ENCODE peak calls at places on chromosomes 6 and 20, in seven cellular contexts. A is HS-5; Z is activated effector memory CD4-positive, alpha-beta T cell treated with Interleukin-2 at 50 U/mL for 16 hours; K is psoas muscle; R is stromal cell of bone marrow; O is stimulated activated CD4-positive, alpha-beta T cell treated with anti-CD3 and anti-CD28 coated beads, Interleukin-15, amount 100 ng/mL, for 1 hour; Q is NCI-H774. X is an unnamed sample.

GRCh38 chr6:10300071-10300470 is 114.8 kb downstream of the TFAP2A start:
- DNase-seq in K (no peak), A (no peak), O (no peak), Q (no peak), R (no peak), Z (no peak), X (peak)

GRCh38 chr6:153099636-153100035 is 31.4 kb downstream of the RGS17 start:
- DNase-seq in Q (no peak), A (no peak), Z (no peak), R (no peak), K (no peak), O (no peak), X (no peak)

GRCh38 chr20:33697129-33697528 is 10.9 kb upstream of the E2F1 start:
- DNase-seq in R (no peak), O (no peak), Z (no peak), Q (no peak), A (no peak), K (peak), X (peak)

GRCh38 chr6:148934534-148934933 is 187.7 kb downstream of the UST start:
- DNase-seq in K (peak), O (no peak), A (no peak), Q (no peak), R (peak), Z (no peak), X (no peak)

GRCh38 chr20:9500121-9500911 is 14.1 kb upstream of the LAMP5 start:
- DNase-seq in Z (no peak), Q (no peak), K (no peak), O (no peak), A (no peak), R (no peak), X (no peak)

GRCh38 chr20:32484221-32485125 is 100.7 kb downstream of the NOL4L start:
- DNase-seq in O (no peak), R (no peak), A (no peak), K (peak), Q (peak), Z (no peak), X (no peak)

GRCh38 chr6:170102038-170102437 is 188.8 kb downstream of the DLL1 start:
- DNase-seq in O (no peak), R (no peak), Q (no peak), A (no peak), Z (no peak), K (no peak), X (no peak)

GRCh38 chr6:125004198-125004597 is 42.0 kb downstream of the RNF217 start:
- DNase-seq in A (no peak), R (no peak), O (no peak), Z (no peak), Q (no peak), K (no peak), X (peak)

GRCh38 chr20:4702562-4703280 is 19.0 kb upstream of the PRND start:
- DNase-seq in K (no peak), A (no peak), O (no peak), R (no peak), Q (no peak), Z (no peak), X (no peak)

GRCh38 chr6:106501836-106502447 is 127.4 kb downstream of the RTN4IP1 start:
- DNase-seq in K (no peak), R (no peak), O (no peak), Q (no peak), A (no peak), Z (no peak), X (no peak)

GRCh38 chr6:4485735-4486134 is 290.5 kb upstream of the CDYL start:
- DNase-seq in O (no peak), K (no peak), A (no peak), Q (no peak), Z (no peak), R (no peak), X (no peak)

GRCh38 chr6:119514355-119514754 is 164.8 kb upstream of the MAN1A1 start:
- DNase-seq in Z (no peak), R (no peak), A (no peak), O (no peak), Q (no peak), K (no peak), X (no peak)

GRCh38 chr20:57809149-57809548 is 99.3 kb upstream of the PMEPA1 start:
- DNase-seq in R (no peak), Q (no peak), K (no peak), O (no peak), Z (no peak), A (no peak), X (no peak)

GRCh38 chr6:57276946-57277345 is 40.5 kb upstream of the PRIM2 start:
- DNase-seq in R (no peak), Z (no peak), O (no peak), Q (no peak), A (no peak), K (no peak), X (no peak)

GRCh38 chr6:16718301-16718700 is 43.0 kb downstream of the ATXN1 start:
- DNase-seq in Q (no peak), K (no peak), A (no peak), O (no peak), Z (no peak), R (no peak), X (no peak)

GRCh38 chr20:19976595-19977372 is 40.4 kb upstream of the NAA20 start:
- DNase-seq in R (peak), O (no peak), Z (no peak), A (peak), K (peak), Q (no peak), X (peak)

GRCh38 chr20:57223648-57224489 is 42.6 kb downstream of the BMP7 start:
- DNase-seq in Q (no peak), K (peak), Z (no peak), O (no peak), A (no peak), R (no peak), X (no peak)

GRCh38 chr6:136740050-136740974 is 52.0 kb downstream of the MAP3K5 start:
- DNase-seq in Q (no peak), Z (no peak), K (no peak), R (no peak), A (no peak), O (no peak), X (no peak)

GRCh38 chr6:157764346-157765068 is 58.5 kb upstream of the SNX9 start:
- DNase-seq in Z (peak), O (peak), R (peak), A (peak), K (peak), Q (no peak), X (peak)

GRCh38 chr6:170128811-170129681 is 161.8 kb downstream of the DLL1 start:
- DNase-seq in O (no peak), Q (no peak), Z (no peak), R (no peak), A (no peak), K (no peak), X (no peak)

GRCh38 chr20:31863296-31864085 is 6.8 kb downstream of the DUSP15 start:
- DNase-seq in K (no peak), R (no peak), Q (no peak), O (no peak), A (no peak), Z (no peak), X (no peak)